ENCODE peak calls at places on chromosome 5, in eight cellular contexts. O is COR-L47, M is SW 1271, F is NCI-H1092, A is occipital lobe, L is KBM-7, X is mesenteric fat pad, B is germinal center. E is an unnamed sample.

GRCh38 chr5:35024911-35025510 is 22.7 kb downstream of the AGXT2 start:
- DNase-seq in O (no peak), M (no peak), F (no peak), A (no peak), L (no peak), X (no peak), B (no peak), E (no peak)

GRCh38 chr5:61450170-61450815 is 118.2 kb downstream of the ZSWIM6 start:
- DNase-seq in O (no peak), M (peak; percentile 86), F (no peak), A (peak; percentile 6), L (no peak), X (no peak), B (no peak), E (no peak)

GRCh38 chr5:143401846-143402463 is 1.5 kb downstream of the NR3C1 start:
- DNase-seq in O (no peak), M (no peak), F (no peak), A (no peak), L (no peak), X (no peak), B (no peak), E (no peak)

GRCh38 chr5:39775058-39775457 is 350.3 kb upstream of the DAB2 start:
- DNase-seq in O (no peak), M (no peak), F (no peak), A (no peak), L (no peak), X (no peak), B (no peak), E (no peak)

GRCh38 chr5:166370928-166371690 is 1920.3 kb upstream of the WWC1 start:
- DNase-seq in O (no peak), M (peak; percentile 25), F (no peak), A (no peak), L (peak; percentile 13), X (no peak), B (no peak), E (no peak)

GRCh38 chr5:146027746-146028145 is 77.6 kb downstream of the PLAC8L1 start:
- DNase-seq in O (no peak), M (no peak), F (no peak), A (no peak), L (no peak), X (no peak), B (no peak), E (no peak)

GRCh38 chr5:56429110-56429561 is 196.0 kb upstream of the ANKRD55 start:
- DNase-seq in O (no peak), M (no peak), F (peak; percentile 18), A (no peak), L (no peak), X (no peak), B (no peak), E (peak; percentile 23)

GRCh38 chr5:144403058-144403457 is 232.4 kb downstream of the KCTD16 start:
- DNase-seq in O (no peak), M (no peak), F (no peak), A (no peak), L (no peak), X (no peak), B (no peak), E (no peak)

GRCh38 chr5:171957591-171958251 is 48.7 kb downstream of the FBXW11 start:
- DNase-seq in O (no peak), M (no peak), F (no peak), A (no peak), L (peak; percentile 64), X (no peak), B (no peak), E (no peak)

GRCh38 chr5:87169300-87169991 is 98.2 kb upstream of the RASA1 start:
- DNase-seq in O (no peak), M (no peak), F (no peak), A (no peak), L (no peak), X (no peak), B (no peak), E (no peak)

GRCh38 chr5:157917909-157918809 is 59.2 kb upstream of the CLINT1 start:
- DNase-seq in O (peak; percentile 61), M (peak; percentile 49), F (peak; percentile 5), A (no peak), L (peak; percentile 78), X (peak; percentile 87), B (peak; percentile 21), E (peak; percentile 52)

GRCh38 chr5:73747696-73748380 is 121.8 kb downstream of the ARHGEF28 start:
- DNase-seq in O (no peak), M (no peak), F (no peak), A (no peak), L (no peak), X (no peak), B (no peak), E (no peak)

GRCh38 chr5:160649304-160649703 is 202.7 kb downstream of the ATP10B start:
- DNase-seq in O (no peak), M (peak; percentile 4), F (no peak), A (no peak), L (peak; percentile 26), X (no peak), B (no peak), E (peak; percentile 20)

E was measured in NCI-H146.